ENCODE peak calls at places on chromosomes 5 and 9, in five cellular contexts. One of them, this sample, is unnamed.

GRCh38 chr9:121299125-121299466 is 31.1 kb downstream of the GSN start:
- DNase-seq in HFF-Myc: no peak
- DNase-seq in A549: no peak
- DNase-seq in heart left ventricle: no peak
- DNase-seq in Calu3: no peak
- DNase-seq in this sample: no peak

GRCh38 chr5:177509991-177510566 is 453 bp upstream of the DOK3 start:
- DNase-seq in HFF-Myc: no peak
- DNase-seq in A549: no peak
- DNase-seq in heart left ventricle: no peak
- DNase-seq in Calu3: no peak
- DNase-seq in this sample: no peak

GRCh38 chr5:3417376-3417943 is 178.2 kb upstream of the IRX1 start:
- DNase-seq in HFF-Myc: no peak
- DNase-seq in A549: no peak
- DNase-seq in heart left ventricle: no peak
- DNase-seq in Calu3: no peak
- DNase-seq in this sample: no peak

GRCh38 chr9:32419921-32420320 is 35.5 kb downstream of the ACO1 start:
- DNase-seq in HFF-Myc: no peak
- DNase-seq in A549: no peak
- DNase-seq in heart left ventricle: no peak
- DNase-seq in Calu3: no peak
- DNase-seq in this sample: no peak

GRCh38 chr5:57069115-57069835 is 104.6 kb upstream of the GPBP1 start:
- DNase-seq in HFF-Myc: no peak
- DNase-seq in A549: no peak
- DNase-seq in heart left ventricle: no peak
- DNase-seq in Calu3: no peak
- DNase-seq in this sample: no peak

GRCh38 chr9:22446589-22446949 is at the start of gene DMRTA1:
- DNase-seq in HFF-Myc: no peak
- DNase-seq in A549: peak; percentile 80
- DNase-seq in heart left ventricle: peak; percentile 80
- DNase-seq in Calu3: peak; percentile 84
- DNase-seq in this sample: no peak

GRCh38 chr5:73312146-73312871 is 136.3 kb downstream of the FOXD1 start:
- DNase-seq in HFF-Myc: peak; percentile 26
- DNase-seq in A549: no peak
- DNase-seq in heart left ventricle: no peak
- DNase-seq in Calu3: no peak
- DNase-seq in this sample: no peak

GRCh38 chr5:72402381-72402890 is 82.3 kb downstream of the PTCD2 start:
- DNase-seq in HFF-Myc: no peak
- DNase-seq in A549: peak; percentile 31
- DNase-seq in heart left ventricle: no peak
- DNase-seq in Calu3: no peak
- DNase-seq in this sample: no peak

GRCh38 chr5:178453224-178453623 is 137.0 kb downstream of the COL23A1 start:
- DNase-seq in HFF-Myc: no peak
- DNase-seq in A549: no peak
- DNase-seq in heart left ventricle: no peak
- DNase-seq in Calu3: no peak
- DNase-seq in this sample: no peak

GRCh38 chr5:32325067-32325466 is 12.3 kb upstream of the MTMR12 start:
- DNase-seq in HFF-Myc: no peak
- DNase-seq in A549: no peak
- DNase-seq in heart left ventricle: no peak
- DNase-seq in Calu3: no peak
- DNase-seq in this sample: no peak

GRCh38 chr5:67493676-67494075 is 297.1 kb upstream of the CD180 start:
- DNase-seq in HFF-Myc: no peak
- DNase-seq in A549: no peak
- DNase-seq in heart left ventricle: peak; percentile 40
- DNase-seq in Calu3: peak; percentile 55
- DNase-seq in this sample: peak; percentile 36

GRCh38 chr5:2833513-2833912 is 82.0 kb upstream of the IRX2 start:
- DNase-seq in HFF-Myc: no peak
- DNase-seq in A549: no peak
- DNase-seq in heart left ventricle: no peak
- DNase-seq in Calu3: no peak
- DNase-seq in this sample: no peak

GRCh38 chr5:92403308-92403707 is 1020.2 kb upstream of the ARRDC3 start:
- DNase-seq in HFF-Myc: no peak
- DNase-seq in A549: no peak
- DNase-seq in heart left ventricle: no peak
- DNase-seq in Calu3: no peak
- DNase-seq in this sample: no peak

GRCh38 chr5:172548311-172548731 is 92.7 kb upstream of the NEURL1B start:
- DNase-seq in HFF-Myc: no peak
- DNase-seq in A549: no peak
- DNase-seq in heart left ventricle: no peak
- DNase-seq in Calu3: no peak
- DNase-seq in this sample: no peak

GRCh38 chr9:81032831-81033230 is 656.5 kb downstream of the TLE1 start:
- DNase-seq in HFF-Myc: no peak
- DNase-seq in A549: no peak
- DNase-seq in heart left ventricle: no peak
- DNase-seq in Calu3: no peak
- DNase-seq in this sample: no peak

GRCh38 chr5:114999176-114999575 is 170.5 kb downstream of the TRIM36 start:
- DNase-seq in HFF-Myc: no peak
- DNase-seq in A549: no peak
- DNase-seq in heart left ventricle: no peak
- DNase-seq in Calu3: no peak
- DNase-seq in this sample: no peak

GRCh38 chr5:67475489-67475888 is 278.9 kb upstream of the CD180 start:
- DNase-seq in HFF-Myc: no peak
- DNase-seq in A549: no peak
- DNase-seq in heart left ventricle: no peak
- DNase-seq in Calu3: no peak
- DNase-seq in this sample: no peak

GRCh38 chr5:177601577-177602457 is 1.9 kb downstream of the B4GALT7 start:
- DNase-seq in HFF-Myc: no peak
- DNase-seq in A549: peak; percentile 33
- DNase-seq in heart left ventricle: no peak
- DNase-seq in Calu3: peak; percentile 41
- DNase-seq in this sample: peak; percentile 23

GRCh38 chr9:82490019-82490499 is 501.5 kb downstream of the SPATA31D1 start:
- DNase-seq in HFF-Myc: no peak
- DNase-seq in A549: no peak
- DNase-seq in heart left ventricle: no peak
- DNase-seq in Calu3: no peak
- DNase-seq in this sample: no peak

GRCh38 chr5:56763711-56764466 is 51.5 kb upstream of the MAP3K1 start:
- DNase-seq in HFF-Myc: no peak
- DNase-seq in A549: no peak
- DNase-seq in heart left ventricle: no peak
- DNase-seq in Calu3: no peak
- DNase-seq in this sample: no peak

GRCh38 chr9:119005162-119005561 is 364.1 kb downstream of the BRINP1 start:
- DNase-seq in HFF-Myc: no peak
- DNase-seq in A549: no peak
- DNase-seq in heart left ventricle: no peak
- DNase-seq in Calu3: no peak
- DNase-seq in this sample: no peak

GRCh38 chr5:87170799-87171198 is 96.9 kb upstream of the RASA1 start:
- DNase-seq in HFF-Myc: no peak
- DNase-seq in A549: no peak
- DNase-seq in heart left ventricle: no peak
- DNase-seq in Calu3: no peak
- DNase-seq in this sample: no peak

GRCh38 chr9:127004946-127005769 is 90.6 kb downstream of the RALGPS1 start:
- DNase-seq in HFF-Myc: no peak
- DNase-seq in A549: no peak
- DNase-seq in heart left ventricle: no peak
- DNase-seq in Calu3: no peak
- DNase-seq in this sample: no peak

GRCh38 chr9:16132513-16132912 is 579.7 kb downstream of the CCDC171 start:
- DNase-seq in HFF-Myc: no peak
- DNase-seq in A549: no peak
- DNase-seq in heart left ventricle: no peak
- DNase-seq in Calu3: no peak
- DNase-seq in this sample: no peak

GRCh38 chr5:10451137-10451824 is 9.6 kb downstream of the ROPN1L start:
- DNase-seq in HFF-Myc: no peak
- DNase-seq in A549: no peak
- DNase-seq in heart left ventricle: no peak
- DNase-seq in Calu3: no peak
- DNase-seq in this sample: no peak

GRCh38 chr9:98333703-98334582 is 78.5 kb upstream of the TBC1D2 start:
- DNase-seq in HFF-Myc: peak; percentile 29
- DNase-seq in A549: no peak
- DNase-seq in heart left ventricle: no peak
- DNase-seq in Calu3: peak; percentile 49
- DNase-seq in this sample: peak; percentile 43

GRCh38 chr9:105421864-105422263 is 26.0 kb upstream of the FSD1L start:
- DNase-seq in HFF-Myc: no peak
- DNase-seq in A549: no peak
- DNase-seq in heart left ventricle: no peak
- DNase-seq in Calu3: no peak
- DNase-seq in this sample: no peak

GRCh38 chr9:105426657-105427056 is 21.2 kb upstream of the FSD1L start:
- DNase-seq in HFF-Myc: no peak
- DNase-seq in A549: no peak
- DNase-seq in heart left ventricle: no peak
- DNase-seq in Calu3: no peak
- DNase-seq in this sample: no peak

GRCh38 chr9:105421154-105421553 is 26.7 kb upstream of the FSD1L start:
- DNase-seq in HFF-Myc: no peak
- DNase-seq in A549: no peak
- DNase-seq in heart left ventricle: no peak
- DNase-seq in Calu3: no peak
- DNase-seq in this sample: no peak

GRCh38 chr9:105431413-105432246 is 16.2 kb upstream of the FSD1L start:
- DNase-seq in HFF-Myc: no peak
- DNase-seq in A549: no peak
- DNase-seq in heart left ventricle: no peak
- DNase-seq in Calu3: no peak
- DNase-seq in this sample: no peak

GRCh38 chr9:105425817-105426433 is 21.9 kb upstream of the FSD1L start:
- DNase-seq in HFF-Myc: no peak
- DNase-seq in A549: peak; percentile 55
- DNase-seq in heart left ventricle: no peak
- DNase-seq in Calu3: no peak
- DNase-seq in this sample: no peak
- TF ChIP-seq CTCF in HFF-Myc: peak; percentile 40
- TF ChIP-seq CTCF in A549: peak; percentile 66
- TF ChIP-seq CTCF in heart left ventricle: peak; percentile 44
- TF ChIP-seq CTCF in Calu3: no peak
- TF ChIP-seq CTCF in this sample: peak; percentile 67

GRCh38 chr5:110343616-110344015 is 382.9 kb downstream of the TMEM232 start:
- DNase-seq in HFF-Myc: no peak
- DNase-seq in A549: no peak
- DNase-seq in heart left ventricle: no peak
- DNase-seq in Calu3: no peak
- DNase-seq in this sample: no peak
- TF ChIP-seq CTCF in HFF-Myc: no peak
- TF ChIP-seq CTCF in A549: no peak
- TF ChIP-seq CTCF in heart left ventricle: no peak
- TF ChIP-seq CTCF in Calu3: no peak
- TF ChIP-seq CTCF in this sample: no peak

GRCh38 chr9:20271723-20272122 is 350.6 kb downstream of the MLLT3 start:
- DNase-seq in HFF-Myc: no peak
- DNase-seq in A549: no peak
- DNase-seq in heart left ventricle: no peak
- DNase-seq in Calu3: no peak
- DNase-seq in this sample: no peak
- TF ChIP-seq CTCF in HFF-Myc: peak; percentile 10
- TF ChIP-seq CTCF in A549: no peak
- TF ChIP-seq CTCF in heart left ventricle: no peak
- TF ChIP-seq CTCF in Calu3: no peak
- TF ChIP-seq CTCF in this sample: peak; percentile 29

DNA sequence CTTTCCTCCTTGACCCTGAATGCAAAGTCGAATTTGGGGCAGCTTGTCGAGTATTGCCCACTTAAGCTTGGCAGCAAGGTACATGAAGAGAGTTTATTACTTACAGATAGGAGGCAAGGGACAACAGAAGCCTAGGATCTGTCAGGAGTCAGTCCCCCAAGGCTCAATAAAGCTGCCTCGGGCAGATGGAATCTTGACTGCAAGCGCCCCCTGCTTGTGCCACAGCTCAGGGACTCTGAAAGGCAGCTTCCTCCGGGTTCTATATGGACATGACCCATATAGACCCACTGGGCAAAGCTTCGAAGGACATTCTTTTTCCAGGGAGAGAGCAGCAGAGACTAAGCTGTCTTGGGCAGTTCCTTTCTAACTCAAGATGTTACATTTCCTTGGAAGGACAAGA is 971.5 kb downstream of the EFNA5 start:
- DNase-seq in HFF-Myc: no peak
- DNase-seq in A549: no peak
- DNase-seq in heart left ventricle: no peak
- DNase-seq in Calu3: no peak
- DNase-seq in this sample: no peak
- TF ChIP-seq CTCF in HFF-Myc: no peak
- TF ChIP-seq CTCF in A549: no peak
- TF ChIP-seq CTCF in heart left ventricle: no peak
- TF ChIP-seq CTCF in Calu3: no peak
- TF ChIP-seq CTCF in this sample: peak; percentile 14

GRCh38 chr5:112737472-112738179 is at the start of gene APC:
- DNase-seq in HFF-Myc: peak; percentile 57
- DNase-seq in A549: peak; percentile 51
- DNase-seq in heart left ventricle: peak; percentile 93
- DNase-seq in Calu3: peak; percentile 95
- DNase-seq in this sample: no peak
- TF ChIP-seq CTCF in HFF-Myc: no peak
- TF ChIP-seq CTCF in A549: no peak
- TF ChIP-seq CTCF in heart left ventricle: no peak
- TF ChIP-seq CTCF in Calu3: peak; percentile 32
- TF ChIP-seq CTCF in this sample: no peak

GRCh38 chr5:167565555-167565954 is 725.9 kb upstream of the WWC1 start:
- DNase-seq in HFF-Myc: no peak
- DNase-seq in A549: peak; percentile 18
- DNase-seq in heart left ventricle: no peak
- DNase-seq in Calu3: no peak
- DNase-seq in this sample: no peak
- TF ChIP-seq CTCF in HFF-Myc: peak; percentile 6
- TF ChIP-seq CTCF in A549: peak; percentile 51
- TF ChIP-seq CTCF in heart left ventricle: no peak
- TF ChIP-seq CTCF in Calu3: no peak
- TF ChIP-seq CTCF in this sample: peak; percentile 66

This sample was measured in LNCaP clone FGC.